ENCODE peak calls at places on chromosomes 13 and 19, in six cellular contexts. Q is spleen, A is tibial nerve, P is suprapubic skin, D is IMR-90, I is adrenal gland. F is an unnamed sample.

GRCh38 chr13:113785051-113786010 is 26.3 kb downstream of the TMEM255B start:
- DNase-seq in Q (peak; percentile 39), A (no peak), P (no peak), D (peak; percentile 74), I (no peak), F (no peak)

GRCh38 chr19:16048583-16048982 is 27.7 kb upstream of the TPM4 start:
- DNase-seq in Q (no peak), A (no peak), P (no peak), D (no peak), I (no peak), F (no peak)

GRCh38 chr13:111212517-111212873 is 97.4 kb downstream of the ARHGEF7 start:
- DNase-seq in Q (no peak), A (no peak), P (no peak), D (no peak), I (no peak), F (no peak)

GRCh38 chr13:45206340-45206739 is 5.5 kb upstream of the KCTD4 start:
- DNase-seq in Q (no peak), A (no peak), P (no peak), D (peak; percentile 96), I (no peak), F (no peak)

GRCh38 chr19:45253396-45254027 is 2.4 kb downstream of the MARK4 start:
- DNase-seq in Q (no peak), A (no peak), P (no peak), D (peak; percentile 21), I (peak; percentile 45), F (no peak)

GRCh38 chr19:38070573-38070972 is 153.4 kb downstream of the DPF1 start:
- DNase-seq in Q (no peak), A (no peak), P (no peak), D (peak; percentile 88), I (no peak), F (no peak)

GRCh38 chr13:59730026-59730425 is 433.7 kb downstream of the DIAPH3 start:
- DNase-seq in Q (no peak), A (no peak), P (no peak), D (no peak), I (no peak), F (no peak)

GRCh38 chr13:27309967-27310598 is 39.5 kb downstream of the RASL11A start:
- DNase-seq in Q (no peak), A (no peak), P (no peak), D (peak; percentile 57), I (no peak), F (no peak)

GRCh38 chr13:69496951-69497350 is 610.7 kb upstream of the ATXN8OS start:
- DNase-seq in Q (no peak), A (no peak), P (no peak), D (no peak), I (no peak), F (no peak)

GRCh38 chr19:2049741-2050348 is 1.2 kb downstream of the MKNK2 start:
- DNase-seq in Q (peak; percentile 96), A (peak; percentile 80), P (peak; percentile 88), D (peak; percentile 61), I (peak; percentile 91), F (peak; percentile 74)

GRCh38 chr13:27359203-27359821 is 65.1 kb upstream of the GTF3A start:
- DNase-seq in Q (peak; percentile 85), A (no peak), P (no peak), D (peak; percentile 73), I (peak; percentile 66), F (peak; percentile 90)

GRCh38 chr13:71797487-71797886 is 69.5 kb downstream of the DACH1 start:
- DNase-seq in Q (no peak), A (no peak), P (no peak), D (no peak), I (no peak), F (no peak)

GRCh38 chr19:29029271-29029670 is 183.7 kb downstream of the UQCRFS1 start:
- DNase-seq in Q (no peak), A (no peak), P (no peak), D (peak; percentile 8), I (no peak), F (no peak)

GRCh38 chr13:79519252-79519651 is 38.3 kb downstream of the NDFIP2 start:
- DNase-seq in Q (no peak), A (no peak), P (no peak), D (peak; percentile 46), I (no peak), F (no peak)

GRCh38 chr19:14089662-14090508 is 666 bp downstream of the SAMD1 start:
- DNase-seq in Q (peak; percentile 92), A (no peak), P (peak; percentile 75), D (peak; percentile 74), I (peak; percentile 48), F (peak; percentile 89)

GRCh38 chr19:41616785-41617621 is 9.9 kb downstream of the CEACAM4 start:
- DNase-seq in Q (peak; percentile 34), A (no peak), P (no peak), D (peak; percentile 10), I (no peak), F (no peak)

GRCh38 chr13:114032121-114032799 is 58.4 kb upstream of the C13orf46 start:
- DNase-seq in Q (no peak), A (no peak), P (no peak), D (peak; percentile 75), I (no peak), F (no peak)

GRCh38 chr13:50085063-50085462 is 69.8 kb downstream of the KCNRG start:
- DNase-seq in Q (no peak), A (no peak), P (no peak), D (peak; percentile 47), I (no peak), F (no peak)

GRCh38 chr13:28357846-28358496 is 137.0 kb downstream of the FLT1 start:
- DNase-seq in Q (no peak), A (no peak), P (no peak), D (no peak), I (no peak), F (no peak)

GRCh38 chr13:99542788-99543406 is 41.6 kb downstream of the TM9SF2 start:
- DNase-seq in Q (peak; percentile 82), A (no peak), P (no peak), D (no peak), I (no peak), F (no peak)

GRCh38 chr19:8096071-8096470 is 43.5 kb downstream of the CCL25 start:
- DNase-seq in Q (no peak), A (no peak), P (no peak), D (no peak), I (no peak), F (no peak)
- TF ChIP-seq CTCF in Q (no peak), A (no peak), P (no peak), D (no peak), I (no peak), F (no peak)

GRCh38 chr19:49534632-49535385 is 7.0 kb downstream of the RCN3 start:
- DNase-seq in Q (no peak), A (no peak), P (no peak), D (no peak), I (no peak), F (no peak)
- H3K4me3 ChIP-seq in Q (no peak overlapping the region), A (no peak overlapping the region), P (peak overlapping the region; percentile 55), D (no peak overlapping the region), I (no peak overlapping the region), F (no peak overlapping the region)

GRCh38 chr19:17467471-17468301 is 2.6 kb upstream of the SLC27A1 start:
- DNase-seq in Q (no peak), A (no peak), P (no peak), D (no peak), I (no peak), F (no peak)

GRCh38 chr19:17469092-17469370 is 1.3 kb upstream of the SLC27A1 start:
- DNase-seq in Q (no peak), A (no peak), P (no peak), D (peak; percentile 13), I (no peak), F (no peak)

GRCh38 chr19:17470204-17470841 is at the start of gene SLC27A1:
- DNase-seq in Q (peak; percentile 97), A (peak; percentile 98), P (peak; percentile 99), D (peak; percentile 98), I (peak; percentile 99), F (peak; percentile 99)

GRCh38 chr19:17468302-17469091 is 1.8 kb upstream of the SLC27A1 start:
- DNase-seq in Q (peak; percentile 76), A (peak; percentile 53), P (no peak), D (no peak), I (peak; percentile 96), F (peak; percentile 94)

GRCh38 chr19:17469371-17470203 is 737 bp upstream of the SLC27A1 start:
- DNase-seq in Q (peak; percentile 97), A (peak; percentile 99), P (peak; percentile 99), D (peak; percentile 89), I (peak; percentile 99), F (peak; percentile 97)
- TF ChIP-seq POLR2A in Q (no peak), A (peak; percentile 50), P (no peak), D (no peak), I (peak; percentile 27), F (no peak)

DNA sequence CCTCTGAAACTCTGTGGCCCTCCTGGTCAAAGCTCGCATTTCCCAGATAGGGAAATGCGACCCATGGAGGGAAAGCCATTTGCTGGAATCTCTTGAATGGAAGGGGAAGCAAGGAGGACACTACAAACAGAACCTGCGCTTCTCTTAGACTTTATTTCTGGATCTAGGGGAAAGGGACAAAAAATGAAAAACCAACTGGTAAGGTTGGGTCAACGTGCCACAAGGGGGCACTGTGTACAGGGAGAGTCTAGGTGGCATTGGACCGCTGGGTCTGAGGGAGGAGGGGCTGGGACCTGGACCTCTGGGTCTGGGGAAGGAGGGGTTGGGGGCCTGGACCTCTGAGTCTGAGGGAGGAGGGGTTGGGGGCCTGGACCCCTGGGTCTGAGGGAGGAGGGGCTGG is 5.0 kb downstream of the KLK4 start:
- DNase-seq in Q (no peak), A (no peak), P (no peak), D (no peak), I (no peak), F (no peak)
- TF ChIP-seq CTCF in Q (no peak), A (peak; percentile 11), P (peak; percentile 34), D (peak; percentile 23), I (peak; percentile 24), F (no peak)

GRCh38 chr13:30905932-30906383 is at the start of gene MEDAG:
- DNase-seq in Q (no peak), A (peak; percentile 82), P (peak; percentile 93), D (peak; percentile 57), I (peak; percentile 48), F (peak; percentile 97)
- H3K4me3 ChIP-seq in Q (peak within 1 kb of the TSS; percentile 8), A (peak within 1 kb of the TSS; percentile 46), P (peak within 1 kb of the TSS; percentile 54), D (no peak within 1 kb of the TSS), I (no peak within 1 kb of the TSS), F (peak within 1 kb of the TSS; percentile 31)

GRCh38 chr13:43776680-43777079 is 10.1 kb downstream of the ENOX1 start:
- DNase-seq in Q (no peak), A (no peak), P (no peak), D (no peak), I (no peak), F (no peak)
- TF ChIP-seq POLR2A in Q (no peak), A (no peak), P (no peak), D (no peak), I (no peak), F (no peak)

GRCh38 chr19:32870154-32870573 is 597 bp upstream of the SLC7A9 start:
- DNase-seq in Q (peak; percentile 66), A (no peak), P (no peak), D (no peak), I (no peak), F (no peak)
- TF ChIP-seq CTCF in Q (no peak), A (no peak), P (no peak), D (no peak), I (no peak), F (no peak)

F was measured in lower leg skin.